ENCODE peak calls at places on chromosomes 16 and 17, in eight cellular contexts. One of them, this sample, is unnamed.
A peak's percentile ranks its signal among the peaks of the same experiment; 100 is the strongest.

GRCh38 chr16:10080031-10080772 is 102.0 kb downstream of the GRIN2A start:
- DNase-seq in GM23338: no peak
- DNase-seq in fibroblast of the aortic adventitia: peak; percentile 93
- DNase-seq in body of pancreas: peak; percentile 51
- DNase-seq in uterus: peak; percentile 60
- DNase-seq in transverse colon: no peak
- DNase-seq in upper lobe of right lung: no peak
- DNase-seq in lower leg skin: no peak
- DNase-seq in this sample: no peak

GRCh38 chr17:50559674-50560184 is 786 bp upstream of the CACNA1G start:
- DNase-seq in body of pancreas: peak; percentile 40
- DNase-seq in GM23338: peak; percentile 98
- DNase-seq in transverse colon: peak; percentile 69
- DNase-seq in fibroblast of the aortic adventitia: peak; percentile 32
- DNase-seq in upper lobe of right lung: no peak
- DNase-seq in lower leg skin: peak; percentile 95
- DNase-seq in uterus: peak; percentile 75
- DNase-seq in this sample: no peak

GRCh38 chr17:18309202-18309601 is 5.6 kb downstream of the TOP3A start:
- DNase-seq in uterus: no peak
- DNase-seq in fibroblast of the aortic adventitia: no peak
- DNase-seq in body of pancreas: no peak
- DNase-seq in upper lobe of right lung: no peak
- DNase-seq in GM23338: no peak
- DNase-seq in transverse colon: no peak
- DNase-seq in lower leg skin: no peak
- DNase-seq in this sample: no peak

GRCh38 chr17:21043296-21044232 is 753 bp upstream of the USP22 start:
- DNase-seq in fibroblast of the aortic adventitia: peak; percentile 97
- DNase-seq in transverse colon: peak; percentile 98
- DNase-seq in lower leg skin: peak; percentile 99
- DNase-seq in GM23338: peak; percentile 98
- DNase-seq in upper lobe of right lung: peak; percentile 99
- DNase-seq in uterus: peak; percentile 99
- DNase-seq in body of pancreas: peak; percentile 98
- DNase-seq in this sample: peak; percentile 90

GRCh38 chr16:9372934-9373890 is 281.8 kb downstream of the HAPSTR1 start:
- DNase-seq in transverse colon: no peak
- DNase-seq in fibroblast of the aortic adventitia: no peak
- DNase-seq in upper lobe of right lung: no peak
- DNase-seq in body of pancreas: no peak
- DNase-seq in uterus: no peak
- DNase-seq in GM23338: peak; percentile 22
- DNase-seq in lower leg skin: no peak
- DNase-seq in this sample: no peak

GRCh38 chr17:40281663-40282062 is 6.0 kb upstream of the CDC6 start:
- DNase-seq in GM23338: peak; percentile 93
- DNase-seq in upper lobe of right lung: no peak
- DNase-seq in body of pancreas: no peak
- DNase-seq in lower leg skin: peak; percentile 34
- DNase-seq in uterus: no peak
- DNase-seq in transverse colon: no peak
- DNase-seq in fibroblast of the aortic adventitia: no peak
- DNase-seq in this sample: no peak

GRCh38 chr17:37162800-37163199 is 213.0 kb upstream of the C17orf78 start:
- DNase-seq in transverse colon: no peak
- DNase-seq in lower leg skin: no peak
- DNase-seq in GM23338: no peak
- DNase-seq in uterus: no peak
- DNase-seq in fibroblast of the aortic adventitia: no peak
- DNase-seq in upper lobe of right lung: no peak
- DNase-seq in body of pancreas: no peak
- DNase-seq in this sample: no peak

GRCh38 chr16:30902070-30902972 is 5.9 kb downstream of the CTF1 start:
- DNase-seq in GM23338: peak; percentile 71
- DNase-seq in lower leg skin: no peak
- DNase-seq in transverse colon: peak; percentile 74
- DNase-seq in body of pancreas: peak; percentile 77
- DNase-seq in upper lobe of right lung: peak; percentile 90
- DNase-seq in uterus: no peak
- DNase-seq in fibroblast of the aortic adventitia: peak; percentile 51
- DNase-seq in this sample: no peak

GRCh38 chr16:11400076-11400475 is 54.8 kb downstream of the RMI2 start:
- DNase-seq in lower leg skin: no peak
- DNase-seq in body of pancreas: no peak
- DNase-seq in GM23338: no peak
- DNase-seq in upper lobe of right lung: peak; percentile 32
- DNase-seq in uterus: no peak
- DNase-seq in fibroblast of the aortic adventitia: no peak
- DNase-seq in transverse colon: no peak
- DNase-seq in this sample: no peak

GRCh38 chr17:29588017-29588557 is 1.4 kb downstream of the GIT1 start:
- DNase-seq in uterus: no peak
- DNase-seq in transverse colon: no peak
- DNase-seq in GM23338: no peak
- DNase-seq in lower leg skin: no peak
- DNase-seq in upper lobe of right lung: no peak
- DNase-seq in fibroblast of the aortic adventitia: no peak
- DNase-seq in body of pancreas: no peak
- DNase-seq in this sample: no peak

GRCh38 chr16:52569296-52569695 is 22.4 kb upstream of the TOX3 start:
- DNase-seq in transverse colon: no peak
- DNase-seq in upper lobe of right lung: no peak
- DNase-seq in body of pancreas: no peak
- DNase-seq in fibroblast of the aortic adventitia: no peak
- DNase-seq in GM23338: no peak
- DNase-seq in uterus: no peak
- DNase-seq in lower leg skin: no peak
- DNase-seq in this sample: no peak

GRCh38 chr17:76266244-76266938 is 1.2 kb downstream of the UBALD2 start:
- DNase-seq in fibroblast of the aortic adventitia: peak; percentile 46
- DNase-seq in transverse colon: peak; percentile 47
- DNase-seq in upper lobe of right lung: no peak
- DNase-seq in body of pancreas: no peak
- DNase-seq in lower leg skin: no peak
- DNase-seq in GM23338: no peak
- DNase-seq in uterus: no peak
- DNase-seq in this sample: no peak

GRCh38 chr17:31008374-31009035 is 37.7 kb downstream of the RNF135 start:
- DNase-seq in upper lobe of right lung: peak; percentile 88
- DNase-seq in fibroblast of the aortic adventitia: peak; percentile 66
- DNase-seq in transverse colon: peak; percentile 64
- DNase-seq in lower leg skin: peak; percentile 90
- DNase-seq in GM23338: peak; percentile 84
- DNase-seq in uterus: peak; percentile 30
- DNase-seq in body of pancreas: peak; percentile 66
- DNase-seq in this sample: no peak

GRCh38 chr16:22425036-22425801 is 50.8 kb upstream of the CDR2 start:
- DNase-seq in upper lobe of right lung: no peak
- DNase-seq in uterus: peak; percentile 53
- DNase-seq in body of pancreas: peak; percentile 20
- DNase-seq in GM23338: no peak
- DNase-seq in fibroblast of the aortic adventitia: peak; percentile 60
- DNase-seq in transverse colon: no peak
- DNase-seq in lower leg skin: peak; percentile 87
- DNase-seq in this sample: peak; percentile 78

GRCh38 chr16:31471875-31472558 is at the start of gene TGFB1I1:
- DNase-seq in lower leg skin: peak; percentile 94
- DNase-seq in upper lobe of right lung: no peak
- DNase-seq in fibroblast of the aortic adventitia: peak; percentile 67
- DNase-seq in uterus: peak; percentile 92
- DNase-seq in GM23338: peak; percentile 57
- DNase-seq in body of pancreas: no peak
- DNase-seq in transverse colon: peak; percentile 68
- DNase-seq in this sample: no peak

GRCh38 chr16:46620265-46621005 is 744 bp downstream of the SHCBP1 start:
- DNase-seq in uterus: no peak
- DNase-seq in lower leg skin: no peak
- DNase-seq in upper lobe of right lung: no peak
- DNase-seq in body of pancreas: no peak
- DNase-seq in fibroblast of the aortic adventitia: no peak
- DNase-seq in transverse colon: no peak
- DNase-seq in GM23338: no peak
- DNase-seq in this sample: no peak

GRCh38 chr16:89653656-89654295 is 3.7 kb downstream of the CHMP1A start:
- DNase-seq in upper lobe of right lung: no peak
- DNase-seq in uterus: no peak
- DNase-seq in transverse colon: no peak
- DNase-seq in fibroblast of the aortic adventitia: no peak
- DNase-seq in lower leg skin: no peak
- DNase-seq in body of pancreas: no peak
- DNase-seq in GM23338: no peak
- DNase-seq in this sample: no peak

GRCh38 chr16:89658221-89658879 is 714 bp downstream of the SPATA33 start:
- DNase-seq in lower leg skin: no peak
- DNase-seq in transverse colon: no peak
- DNase-seq in fibroblast of the aortic adventitia: no peak
- DNase-seq in body of pancreas: no peak
- DNase-seq in uterus: no peak
- DNase-seq in upper lobe of right lung: no peak
- DNase-seq in GM23338: no peak
- DNase-seq in this sample: no peak

GRCh38 chr16:89657442-89658220 is at the start of the genes CHMP1A and SPATA33:
- DNase-seq in fibroblast of the aortic adventitia: peak; percentile 81
- DNase-seq in transverse colon: peak; percentile 92
- DNase-seq in lower leg skin: peak; percentile 96
- DNase-seq in upper lobe of right lung: peak; percentile 95
- DNase-seq in body of pancreas: peak; percentile 94
- DNase-seq in GM23338: peak; percentile 91
- DNase-seq in uterus: peak; percentile 81
- DNase-seq in this sample: peak; percentile 39

GRCh38 chr16:89655062-89655643 is 2.4 kb downstream of the CHMP1A start:
- DNase-seq in lower leg skin: no peak
- DNase-seq in uterus: no peak
- DNase-seq in body of pancreas: no peak
- DNase-seq in transverse colon: no peak
- DNase-seq in GM23338: no peak
- DNase-seq in upper lobe of right lung: no peak
- DNase-seq in fibroblast of the aortic adventitia: no peak
- DNase-seq in this sample: no peak

DNA sequence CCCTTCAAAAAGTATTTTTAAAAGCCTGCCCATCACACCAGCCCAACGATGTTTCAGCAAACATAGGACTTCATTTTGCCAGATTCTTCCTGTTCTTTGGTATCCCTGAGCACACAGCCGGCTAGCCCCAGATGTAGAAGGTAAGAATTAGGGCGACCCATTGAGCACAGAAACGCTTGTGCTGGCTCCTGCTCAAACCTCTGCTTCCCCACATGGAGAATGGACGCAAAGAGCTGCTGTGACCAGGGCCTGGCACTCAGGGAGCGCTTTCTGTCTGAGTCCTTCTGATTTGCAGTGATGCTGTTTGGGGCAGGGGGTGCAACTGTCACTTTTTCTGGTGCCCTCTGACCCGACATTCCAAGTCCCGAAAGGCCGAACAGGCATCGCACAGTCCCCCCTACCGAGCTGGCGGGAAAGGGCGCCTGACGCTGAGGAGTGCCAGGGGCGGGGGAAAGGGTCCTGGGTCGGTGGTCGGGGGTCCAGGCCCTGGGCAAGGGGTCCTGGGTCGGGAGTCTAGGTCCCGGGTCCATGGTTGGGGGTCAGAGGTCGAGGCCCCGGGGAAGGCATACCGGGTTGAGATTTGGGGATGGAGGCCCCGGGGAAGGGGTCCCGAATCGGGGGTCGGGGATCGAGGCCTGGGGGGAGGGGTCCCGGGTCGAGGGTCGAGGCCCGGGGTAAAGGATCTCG is 930 bp downstream of the CHMP1A start:
- DNase-seq in fibroblast of the aortic adventitia: no peak
- DNase-seq in GM23338: no peak
- DNase-seq in lower leg skin: no peak
- DNase-seq in transverse colon: no peak
- DNase-seq in uterus: no peak
- DNase-seq in body of pancreas: no peak
- DNase-seq in upper lobe of right lung: no peak
- DNase-seq in this sample: no peak
- TF ChIP-seq CTCF in fibroblast of the aortic adventitia: no peak
- TF ChIP-seq CTCF in GM23338: no peak
- TF ChIP-seq CTCF in lower leg skin: no peak
- TF ChIP-seq CTCF in transverse colon: no peak
- TF ChIP-seq CTCF in uterus: no peak
- TF ChIP-seq CTCF in body of pancreas: no peak
- TF ChIP-seq CTCF in upper lobe of right lung: no peak
- TF ChIP-seq CTCF in this sample: no peak

GRCh38 chr17:13544755-13545154 is 57.0 kb downstream of the HS3ST3A1 start:
- DNase-seq in upper lobe of right lung: no peak
- DNase-seq in transverse colon: no peak
- DNase-seq in lower leg skin: peak; percentile 64
- DNase-seq in uterus: no peak
- DNase-seq in GM23338: no peak
- DNase-seq in body of pancreas: no peak
- DNase-seq in fibroblast of the aortic adventitia: no peak
- DNase-seq in this sample: no peak
- H3K4me3 ChIP-seq in upper lobe of right lung: no peak overlapping the region
- H3K4me3 ChIP-seq in transverse colon: no peak overlapping the region
- H3K4me3 ChIP-seq in lower leg skin: no peak overlapping the region
- H3K4me3 ChIP-seq in uterus: no peak overlapping the region
- H3K4me3 ChIP-seq in GM23338: no peak overlapping the region
- H3K4me3 ChIP-seq in body of pancreas: no peak overlapping the region
- H3K4me3 ChIP-seq in fibroblast of the aortic adventitia: no peak overlapping the region
- H3K4me3 ChIP-seq in this sample: no peak overlapping the region

GRCh38 chr16:21001262-21001661 is 100.7 kb downstream of the LYRM1 start:
- DNase-seq in upper lobe of right lung: no peak
- DNase-seq in GM23338: peak; percentile 80
- DNase-seq in uterus: no peak
- DNase-seq in body of pancreas: peak; percentile 21
- DNase-seq in fibroblast of the aortic adventitia: peak; percentile 26
- DNase-seq in lower leg skin: no peak
- DNase-seq in transverse colon: peak; percentile 29
- DNase-seq in this sample: peak; percentile 11
- TF ChIP-seq CTCF in upper lobe of right lung: peak; percentile 50
- TF ChIP-seq CTCF in GM23338: peak; percentile 90
- TF ChIP-seq CTCF in uterus: peak; percentile 12
- TF ChIP-seq CTCF in body of pancreas: peak; percentile 39
- TF ChIP-seq CTCF in fibroblast of the aortic adventitia: peak; percentile 45
- TF ChIP-seq CTCF in lower leg skin: no peak
- TF ChIP-seq CTCF in transverse colon: peak; percentile 30
- TF ChIP-seq CTCF in this sample: peak; percentile 68

GRCh38 chr17:48616719-48617514 is 1.8 kb upstream of the HOXB8 start:
- DNase-seq in uterus: no peak
- DNase-seq in lower leg skin: no peak
- DNase-seq in fibroblast of the aortic adventitia: no peak
- DNase-seq in body of pancreas: no peak
- DNase-seq in transverse colon: no peak
- DNase-seq in upper lobe of right lung: no peak
- DNase-seq in GM23338: no peak
- DNase-seq in this sample: no peak

GRCh38 chr17:48615212-48615962 is at the start of gene HOXB8:
- DNase-seq in fibroblast of the aortic adventitia: no peak
- DNase-seq in GM23338: no peak
- DNase-seq in lower leg skin: no peak
- DNase-seq in upper lobe of right lung: no peak
- DNase-seq in body of pancreas: no peak
- DNase-seq in uterus: no peak
- DNase-seq in transverse colon: no peak
- DNase-seq in this sample: no peak

GRCh38 chr17:48614904-48615211 is 234 bp downstream of the HOXB8 start:
- DNase-seq in fibroblast of the aortic adventitia: no peak
- DNase-seq in upper lobe of right lung: no peak
- DNase-seq in GM23338: no peak
- DNase-seq in uterus: no peak
- DNase-seq in transverse colon: no peak
- DNase-seq in lower leg skin: no peak
- DNase-seq in body of pancreas: no peak
- DNase-seq in this sample: no peak

GRCh38 chr17:48617515-48618365 is 2.6 kb upstream of the HOXB8 start:
- DNase-seq in fibroblast of the aortic adventitia: no peak
- DNase-seq in GM23338: peak; percentile 58
- DNase-seq in body of pancreas: no peak
- DNase-seq in uterus: no peak
- DNase-seq in lower leg skin: no peak
- DNase-seq in transverse colon: no peak
- DNase-seq in upper lobe of right lung: no peak
- DNase-seq in this sample: no peak

GRCh38 chr17:48615963-48616718 is 1.0 kb upstream of the HOXB8 start:
- DNase-seq in GM23338: no peak
- DNase-seq in upper lobe of right lung: no peak
- DNase-seq in body of pancreas: no peak
- DNase-seq in lower leg skin: no peak
- DNase-seq in fibroblast of the aortic adventitia: no peak
- DNase-seq in transverse colon: no peak
- DNase-seq in uterus: no peak
- DNase-seq in this sample: no peak
- H3K4me3 ChIP-seq in GM23338: no peak overlapping the region
- H3K4me3 ChIP-seq in upper lobe of right lung: no peak overlapping the region
- H3K4me3 ChIP-seq in body of pancreas: no peak overlapping the region
- H3K4me3 ChIP-seq in lower leg skin: no peak overlapping the region
- H3K4me3 ChIP-seq in fibroblast of the aortic adventitia: no peak overlapping the region
- H3K4me3 ChIP-seq in transverse colon: no peak overlapping the region
- H3K4me3 ChIP-seq in uterus: no peak overlapping the region
- H3K4me3 ChIP-seq in this sample: no peak overlapping the region

This sample was measured in HFF-Myc.